ENCODE peak calls at places on chromosomes 11 and 22, in six cellular contexts. One of them, this sample, is unnamed.

GRCh38 chr11:119338318-119338890 is 2.3 kb downstream of the C1QTNF5 start:
- DNase-seq in AG10803: peak; percentile 63
- DNase-seq in uterus: peak; percentile 82
- DNase-seq in GM23338: peak; percentile 92
- DNase-seq in CD8-positive, alpha-beta T cell: peak; percentile 43
- DNase-seq in endothelial cell: peak; percentile 83
- DNase-seq in this sample: no peak

GRCh38 chr11:65442952-65443351 is 20.4 kb downstream of the NEAT1 start:
- DNase-seq in uterus: peak; percentile 24
- DNase-seq in CD8-positive, alpha-beta T cell: no peak
- DNase-seq in GM23338: no peak
- DNase-seq in AG10803: peak; percentile 29
- DNase-seq in endothelial cell: no peak
- DNase-seq in this sample: peak; percentile 65

GRCh38 chr22:36644333-36644757 is 59.2 kb downstream of the CACNG2 start:
- DNase-seq in uterus: no peak
- DNase-seq in endothelial cell: peak; percentile 71
- DNase-seq in GM23338: peak; percentile 93
- DNase-seq in AG10803: peak; percentile 89
- DNase-seq in CD8-positive, alpha-beta T cell: no peak
- DNase-seq in this sample: no peak

GRCh38 chr11:11842426-11843008 is 745 bp downstream of the USP47 start:
- DNase-seq in GM23338: peak; percentile 58
- DNase-seq in endothelial cell: no peak
- DNase-seq in CD8-positive, alpha-beta T cell: peak; percentile 34
- DNase-seq in uterus: peak; percentile 63
- DNase-seq in AG10803: peak; percentile 85
- DNase-seq in this sample: peak; percentile 59

GRCh38 chr11:130729678-130730300 is 186.5 kb downstream of the SNX19 start:
- DNase-seq in AG10803: no peak
- DNase-seq in endothelial cell: no peak
- DNase-seq in GM23338: peak; percentile 20
- DNase-seq in CD8-positive, alpha-beta T cell: no peak
- DNase-seq in uterus: no peak
- DNase-seq in this sample: no peak

GRCh38 chr11:68038226-68038717 is 553 bp upstream of the TCIRG1 start:
- DNase-seq in CD8-positive, alpha-beta T cell: no peak
- DNase-seq in GM23338: no peak
- DNase-seq in AG10803: no peak
- DNase-seq in uterus: no peak
- DNase-seq in endothelial cell: no peak
- DNase-seq in this sample: peak; percentile 35

GRCh38 chr22:36194971-36195370 is 6.6 kb downstream of the APOL4 start:
- DNase-seq in AG10803: peak; percentile 73
- DNase-seq in GM23338: peak; percentile 82
- DNase-seq in endothelial cell: peak; percentile 67
- DNase-seq in CD8-positive, alpha-beta T cell: peak; percentile 4
- DNase-seq in uterus: peak; percentile 74
- DNase-seq in this sample: no peak

GRCh38 chr11:13207665-13208594 is 69.7 kb upstream of the BMAL1 start:
- DNase-seq in CD8-positive, alpha-beta T cell: no peak
- DNase-seq in uterus: peak; percentile 28
- DNase-seq in GM23338: peak; percentile 33
- DNase-seq in endothelial cell: no peak
- DNase-seq in AG10803: peak; percentile 85
- DNase-seq in this sample: no peak

GRCh38 chr11:70034740-70035365 is 43.3 kb upstream of the ANO1 start:
- DNase-seq in GM23338: no peak
- DNase-seq in CD8-positive, alpha-beta T cell: no peak
- DNase-seq in AG10803: no peak
- DNase-seq in endothelial cell: no peak
- DNase-seq in uterus: no peak
- DNase-seq in this sample: no peak

GRCh38 chr11:104759464-104759863 is 138.8 kb downstream of the CASP12 start:
- DNase-seq in endothelial cell: no peak
- DNase-seq in GM23338: no peak
- DNase-seq in CD8-positive, alpha-beta T cell: no peak
- DNase-seq in AG10803: no peak
- DNase-seq in uterus: no peak
- DNase-seq in this sample: no peak

GRCh38 chr11:13594045-13594444 is 74.4 kb upstream of the FAR1 start:
- DNase-seq in GM23338: no peak
- DNase-seq in CD8-positive, alpha-beta T cell: no peak
- DNase-seq in endothelial cell: no peak
- DNase-seq in uterus: no peak
- DNase-seq in AG10803: no peak
- DNase-seq in this sample: no peak

GRCh38 chr22:37904572-37905533 is 1.2 kb upstream of the MICALL1 start:
- DNase-seq in GM23338: peak; percentile 40
- DNase-seq in CD8-positive, alpha-beta T cell: no peak
- DNase-seq in endothelial cell: no peak
- DNase-seq in AG10803: peak; percentile 98
- DNase-seq in uterus: peak; percentile 93
- DNase-seq in this sample: no peak

GRCh38 chr11:60835472-60835871 is 6.4 kb upstream of the CCDC86 start:
- DNase-seq in uterus: no peak
- DNase-seq in CD8-positive, alpha-beta T cell: no peak
- DNase-seq in AG10803: no peak
- DNase-seq in GM23338: no peak
- DNase-seq in endothelial cell: no peak
- DNase-seq in this sample: no peak

GRCh38 chr11:57213282-57214086 is 23.6 kb downstream of the APLNR start:
- DNase-seq in uterus: no peak
- DNase-seq in GM23338: peak; percentile 85
- DNase-seq in AG10803: peak; percentile 46
- DNase-seq in endothelial cell: peak; percentile 56
- DNase-seq in CD8-positive, alpha-beta T cell: no peak
- DNase-seq in this sample: no peak

GRCh38 chr11:17649696-17650600 is 69.4 kb upstream of the MYOD1 start:
- DNase-seq in AG10803: peak; percentile 13
- DNase-seq in uterus: no peak
- DNase-seq in endothelial cell: no peak
- DNase-seq in CD8-positive, alpha-beta T cell: no peak
- DNase-seq in GM23338: no peak
- DNase-seq in this sample: no peak

GRCh38 chr22:36931446-36931845 is 18.0 kb downstream of the CSF2RB start:
- DNase-seq in endothelial cell: no peak
- DNase-seq in GM23338: no peak
- DNase-seq in CD8-positive, alpha-beta T cell: no peak
- DNase-seq in AG10803: no peak
- DNase-seq in uterus: no peak
- DNase-seq in this sample: no peak

GRCh38 chr11:77871855-77872254 is 50.9 kb downstream of the AAMDC start:
- DNase-seq in AG10803: no peak
- DNase-seq in CD8-positive, alpha-beta T cell: no peak
- DNase-seq in GM23338: no peak
- DNase-seq in uterus: no peak
- DNase-seq in endothelial cell: no peak
- DNase-seq in this sample: no peak

GRCh38 chr11:111540114-111540920 is at the start of gene LAYN:
- DNase-seq in GM23338: peak; percentile 81
- DNase-seq in AG10803: peak; percentile 72
- DNase-seq in endothelial cell: peak; percentile 70
- DNase-seq in uterus: peak; percentile 69
- DNase-seq in CD8-positive, alpha-beta T cell: peak; percentile 21
- DNase-seq in this sample: no peak

GRCh38 chr11:45662665-45663485 is 2.5 kb downstream of the CHST1 start:
- DNase-seq in endothelial cell: no peak
- DNase-seq in CD8-positive, alpha-beta T cell: no peak
- DNase-seq in GM23338: peak; percentile 44
- DNase-seq in uterus: no peak
- DNase-seq in AG10803: peak; percentile 85
- DNase-seq in this sample: no peak

GRCh38 chr22:33873186-33873585 is 47.1 kb downstream of the LARGE1 start:
- DNase-seq in AG10803: peak; percentile 34
- DNase-seq in CD8-positive, alpha-beta T cell: no peak
- DNase-seq in endothelial cell: no peak
- DNase-seq in GM23338: no peak
- DNase-seq in uterus: peak; percentile 33
- DNase-seq in this sample: no peak

GRCh38 chr22:36365020-36365411 is 22.8 kb downstream of the MYH9 start:
- DNase-seq in endothelial cell: no peak
- DNase-seq in GM23338: no peak
- DNase-seq in AG10803: peak; percentile 87
- DNase-seq in CD8-positive, alpha-beta T cell: peak; percentile 70
- DNase-seq in uterus: peak; percentile 89
- DNase-seq in this sample: peak; percentile 61

GRCh38 chr22:43094085-43094484 is 4.9 kb upstream of the TTLL1 start:
- DNase-seq in GM23338: no peak
- DNase-seq in CD8-positive, alpha-beta T cell: no peak
- DNase-seq in AG10803: peak; percentile 34
- DNase-seq in uterus: no peak
- DNase-seq in endothelial cell: no peak
- DNase-seq in this sample: no peak

GRCh38 chr11:110069158-110069737 is 23.9 kb upstream of the ZC3H12C start:
- DNase-seq in endothelial cell: peak; percentile 9
- DNase-seq in AG10803: peak; percentile 66
- DNase-seq in GM23338: no peak
- DNase-seq in uterus: peak; percentile 44
- DNase-seq in CD8-positive, alpha-beta T cell: no peak
- DNase-seq in this sample: no peak

GRCh38 chr11:121153472-121153871 is 52.4 kb downstream of the TECTA start:
- DNase-seq in AG10803: no peak
- DNase-seq in uterus: no peak
- DNase-seq in CD8-positive, alpha-beta T cell: no peak
- DNase-seq in GM23338: peak; percentile 62
- DNase-seq in endothelial cell: no peak
- DNase-seq in this sample: no peak
- TF ChIP-seq CTCF in AG10803: no peak
- TF ChIP-seq CTCF in uterus: no peak
- TF ChIP-seq CTCF in CD8-positive, alpha-beta T cell: no peak
- TF ChIP-seq CTCF in GM23338: peak; percentile 69
- TF ChIP-seq CTCF in endothelial cell: no peak
- TF ChIP-seq CTCF in this sample: peak; percentile 17

GRCh38 chr11:73907191-73907590 is 30.4 kb downstream of the PAAF1 start:
- DNase-seq in GM23338: peak; percentile 9
- DNase-seq in AG10803: peak; percentile 23
- DNase-seq in endothelial cell: no peak
- DNase-seq in CD8-positive, alpha-beta T cell: no peak
- DNase-seq in uterus: no peak
- DNase-seq in this sample: no peak
- TF ChIP-seq CTCF in GM23338: no peak
- TF ChIP-seq CTCF in AG10803: peak; percentile 26
- TF ChIP-seq CTCF in endothelial cell: no peak
- TF ChIP-seq CTCF in CD8-positive, alpha-beta T cell: no peak
- TF ChIP-seq CTCF in uterus: no peak
- TF ChIP-seq CTCF in this sample: no peak

DNA sequence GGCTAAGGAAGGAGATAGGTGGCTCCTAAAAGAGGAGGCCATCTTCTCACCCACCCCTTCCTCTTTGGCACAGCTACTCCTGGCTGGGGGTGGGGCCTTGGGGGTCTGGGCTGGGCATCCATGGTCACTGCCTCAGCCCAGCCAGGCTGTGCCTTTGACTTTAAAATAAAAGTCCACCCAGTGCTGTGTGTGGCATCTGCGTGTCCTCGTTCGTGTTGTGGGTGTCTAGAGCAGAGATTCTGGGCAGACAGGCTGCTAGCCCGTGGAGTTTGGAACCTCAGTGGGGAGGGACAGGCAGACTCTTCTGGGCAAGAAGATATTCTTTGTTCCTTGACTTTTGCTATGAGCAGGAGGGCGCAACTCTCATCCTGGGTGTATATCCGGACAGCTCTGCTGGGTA is 13.1 kb downstream of the RPS6KA4 start:
- DNase-seq in GM23338: no peak
- DNase-seq in endothelial cell: no peak
- DNase-seq in CD8-positive, alpha-beta T cell: no peak
- DNase-seq in AG10803: no peak
- DNase-seq in uterus: no peak
- DNase-seq in this sample: no peak
- TF ChIP-seq CTCF in GM23338: no peak
- TF ChIP-seq CTCF in endothelial cell: no peak
- TF ChIP-seq CTCF in CD8-positive, alpha-beta T cell: no peak
- TF ChIP-seq CTCF in AG10803: no peak
- TF ChIP-seq CTCF in uterus: no peak
- TF ChIP-seq CTCF in this sample: no peak

DNA sequence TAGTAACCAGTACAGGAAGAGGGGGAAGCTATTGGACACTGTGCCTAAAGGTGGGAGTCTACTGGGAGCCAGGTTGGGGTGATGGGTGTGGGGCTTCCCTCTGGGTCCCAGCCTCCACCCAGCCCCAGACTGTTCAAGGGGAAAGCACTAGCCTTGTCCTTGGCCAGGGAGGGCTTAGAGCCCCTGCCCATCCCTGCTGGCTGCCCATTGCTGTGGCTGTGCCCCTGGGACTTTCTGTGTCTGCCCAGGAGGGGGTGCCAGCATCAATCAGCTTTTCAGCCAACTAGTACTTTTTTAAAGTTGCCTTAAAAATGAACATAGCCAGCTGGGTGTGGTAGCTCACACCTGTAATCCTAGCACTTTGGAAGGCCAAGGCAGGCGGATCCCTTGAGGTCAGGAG is 19.9 kb downstream of the INCENP start:
- DNase-seq in CD8-positive, alpha-beta T cell: no peak
- DNase-seq in AG10803: no peak
- DNase-seq in GM23338: no peak
- DNase-seq in uterus: no peak
- DNase-seq in endothelial cell: no peak
- DNase-seq in this sample: no peak
- TF ChIP-seq CTCF in CD8-positive, alpha-beta T cell: no peak
- TF ChIP-seq CTCF in AG10803: no peak
- TF ChIP-seq CTCF in GM23338: no peak
- TF ChIP-seq CTCF in uterus: no peak
- TF ChIP-seq CTCF in endothelial cell: no peak
- TF ChIP-seq CTCF in this sample: no peak

This sample was measured in GM06990.